ENCODE peak calls at places on chromosomes 1 and 21, in seven cellular contexts. M, T, H, V, E, J and Q are unnamed samples.

GRCh38 chr1:17668638-17669175 is 86.4 kb upstream of the ACTL8 start:
- DNase-seq in E (no peak), H (no peak), J (no peak), T (no peak), V (no peak), M (no peak), Q (no peak)

GRCh38 chr21:29264721-29265120 is 34.0 kb upstream of the BACH1 start:
- DNase-seq in V (no peak), J (no peak), E (no peak), T (no peak), M (no peak), H (no peak), Q (no peak)

GRCh38 chr1:110829955-110830553 is 42.9 kb upstream of the CD53 start:
- DNase-seq in H (peak), V (peak), J (no peak), T (peak), M (peak), E (no peak), Q (peak)

GRCh38 chr21:16536661-16537359 is 807.0 kb downstream of the USP25 start:
- DNase-seq in E (no peak), M (no peak), V (no peak), H (no peak), J (no peak), T (no peak), Q (no peak)

GRCh38 chr1:14487671-14488070 is 110.8 kb upstream of the KAZN start:
- DNase-seq in V (no peak), E (no peak), H (no peak), T (no peak), J (no peak), M (no peak), Q (no peak)

GRCh38 chr1:77664923-77665516 is 17.4 kb downstream of the ZZZ3 start:
- DNase-seq in J (no peak), T (no peak), E (no peak), V (no peak), H (no peak), M (no peak), Q (no peak)

GRCh38 chr1:28663871-28664470 is 4.6 kb upstream of the GMEB1 start:
- DNase-seq in T (peak), V (no peak), M (no peak), E (no peak), H (no peak), J (no peak), Q (no peak)

GRCh38 chr1:179955318-179955638 is 668 bp downstream of the CEP350 start:
- DNase-seq in M (no peak), H (no peak), J (peak), T (no peak), V (no peak), E (no peak), Q (no peak)

GRCh38 chr1:55694297-55694696 is 479.1 kb upstream of the USP24 start:
- DNase-seq in E (no peak), J (no peak), T (no peak), H (no peak), V (no peak), M (no peak), Q (no peak)

GRCh38 chr1:11784993-11785769 is 20.6 kb downstream of the MTHFR start:
- DNase-seq in H (peak), M (peak), E (no peak), T (peak), J (peak), V (peak), Q (peak)

GRCh38 chr1:117656202-117656641 is 50.4 kb downstream of the TENT5C start:
- DNase-seq in H (peak), T (no peak), M (no peak), J (no peak), V (peak), E (no peak), Q (peak)

GRCh38 chr1:232186936-232187335 is 443.0 kb downstream of the SIPA1L2 start:
- DNase-seq in E (peak), H (no peak), M (no peak), J (no peak), V (no peak), T (peak), Q (no peak)

GRCh38 chr1:91761303-91761721 is 124.6 kb downstream of the TGFBR3 start:
- DNase-seq in H (no peak), E (no peak), M (no peak), V (no peak), J (no peak), T (no peak), Q (no peak)

GRCh38 chr1:239909894-239910293 is 181.8 kb upstream of the FMN2 start:
- DNase-seq in M (no peak), E (no peak), H (no peak), V (no peak), J (peak), T (no peak), Q (no peak)

GRCh38 chr1:192905049-192905448 is 96.2 kb downstream of the RGS2 start:
- DNase-seq in T (no peak), V (no peak), M (no peak), J (no peak), E (no peak), H (no peak), Q (no peak)

GRCh38 chr1:241641748-241642592 is 1.8 kb upstream of the CHML start:
- DNase-seq in J (no peak), M (no peak), H (no peak), T (no peak), E (no peak), V (no peak), Q (no peak)

GRCh38 chr1:162633327-162633762 is 1.1 kb downstream of the DDR2 start:
- DNase-seq in T (peak), E (no peak), V (peak), J (no peak), M (no peak), H (peak), Q (peak)

GRCh38 chr21:43994646-43995045 is 17.5 kb upstream of the TRAPPC10 start:
- DNase-seq in V (no peak), T (no peak), M (no peak), J (no peak), E (no peak), H (no peak), Q (no peak)

GRCh38 chr1:96080925-96081324 is 640.7 kb upstream of the PTBP2 start:
- DNase-seq in J (no peak), H (no peak), V (no peak), T (peak), E (no peak), M (no peak), Q (no peak)

GRCh38 chr1:90381598-90381997 is 335.5 kb downstream of the BARHL2 start:
- DNase-seq in V (no peak), M (no peak), J (no peak), T (no peak), H (no peak), E (no peak), Q (no peak)

GRCh38 chr1:29849038-29849750 is 612.9 kb downstream of the PTPRU start:
- DNase-seq in T (peak), M (peak), J (peak), H (peak), V (peak), E (peak), Q (peak)

GRCh38 chr1:32345289-32345827 is 9.3 kb upstream of the MARCKSL1 start:
- DNase-seq in E (no peak), T (no peak), H (no peak), V (no peak), J (no peak), M (no peak), Q (no peak)

GRCh38 chr1:37660646-37661045 is 26.0 kb upstream of the RSPO1 start:
- DNase-seq in J (no peak), H (no peak), E (no peak), V (no peak), M (no peak), T (peak), Q (no peak)

GRCh38 chr1:48495911-48496310 is 23.9 kb upstream of the SPATA6 start:
- DNase-seq in J (no peak), H (no peak), V (no peak), E (no peak), T (no peak), M (no peak), Q (no peak)

GRCh38 chr1:171922999-171923398 is 81.7 kb downstream of the DNM3 start:
- DNase-seq in E (no peak), J (no peak), H (no peak), V (no peak), T (no peak), M (no peak), Q (no peak)

GRCh38 chr1:248704556-248704955 is 2.0 kb upstream of the OR14I1 start:
- DNase-seq in M (no peak), E (no peak), H (no peak), J (no peak), T (no peak), V (no peak), Q (no peak)

GRCh38 chr1:107277022-107277421 is 136.2 kb downstream of the NTNG1 start:
- DNase-seq in T (peak), M (peak), E (no peak), H (no peak), V (peak), J (peak), Q (no peak)

GRCh38 chr1:23585321-23586022 is 26.2 kb upstream of the ID3 start:
- DNase-seq in M (no peak), V (no peak), J (no peak), H (no peak), E (no peak), T (no peak), Q (no peak)

GRCh38 chr1:46474580-46474979 is 15.1 kb upstream of the DMBX1 start:
- DNase-seq in J (no peak), V (no peak), T (no peak), H (no peak), E (no peak), M (no peak), Q (no peak)

GRCh38 chr1:15953294-15953771 is 22.6 kb downstream of the ZBTB17 start:
- DNase-seq in E (no peak), H (no peak), V (no peak), J (no peak), M (no peak), T (no peak), Q (no peak)

GRCh38 chr1:33004628-33005027 is 32.1 kb downstream of the AK2 start:
- DNase-seq in V (no peak), J (no peak), T (no peak), M (no peak), H (no peak), E (no peak), Q (no peak)

GRCh38 chr1:160834945-160835565 is 27.6 kb downstream of the CD244 start:
- DNase-seq in V (peak), M (no peak), H (peak), T (peak), E (peak), J (peak), Q (peak)

GRCh38 chr1:55039342-55040082 is at the start of gene PCSK9:
- DNase-seq in E (no peak), T (peak), M (peak), V (no peak), H (no peak), J (no peak), Q (no peak)

GRCh38 chr1:31705080-31705866 is 1.5 kb upstream of the COL16A1 start:
- DNase-seq in E (peak), M (peak), H (peak), J (peak), V (peak), T (peak), Q (peak)

GRCh38 chr1:57258616-57259330 is 165.1 kb downstream of the DAB1 start:
- DNase-seq in V (no peak), J (no peak), H (no peak), M (no peak), T (no peak), E (no peak), Q (no peak)

GRCh38 chr1:29062157-29062942 is 61.4 kb downstream of the TMEM200B start:
- DNase-seq in M (no peak), J (no peak), H (no peak), T (no peak), V (no peak), E (no peak), Q (no peak)

GRCh38 chr1:58548381-58548780 is 1.9 kb upstream of the OMA1 start:
- DNase-seq in T (no peak), H (no peak), M (no peak), V (no peak), E (no peak), J (no peak), Q (no peak)

GRCh38 chr1:112744019-112744578 is 29.0 kb upstream of the PPM1J start:
- DNase-seq in E (no peak), V (no peak), T (peak), J (no peak), H (no peak), M (peak), Q (no peak)

GRCh38 chr1:156948708-156949107 is 28.3 kb downstream of the LRRC71 start:
- DNase-seq in V (no peak), E (no peak), M (peak), T (peak), J (no peak), H (no peak), Q (no peak)

GRCh38 chr21:31877558-31877957 is 4.7 kb downstream of the HUNK start:
- DNase-seq in H (no peak), M (no peak), E (no peak), J (no peak), T (no peak), V (no peak), Q (no peak)

GRCh38 chr1:214319930-214320329 is 39.0 kb downstream of the SMYD2 start:
- DNase-seq in H (no peak), T (no peak), M (no peak), J (no peak), V (no peak), E (no peak), Q (no peak)
- TF ChIP-seq CTCF in H (no peak), T (no peak), M (no peak), J (no peak), V (peak), E (no peak), Q (no peak)

GRCh38 chr1:116232989-116233514 is 121.9 kb downstream of the MAB21L3 start:
- DNase-seq in T (no peak), E (no peak), H (peak), V (no peak), M (no peak), J (no peak), Q (no peak)
- TF ChIP-seq CTCF in T (no peak), E (no peak), H (no peak), V (no peak), M (no peak), J (no peak), Q (no peak)

GRCh38 chr1:220747426-220748090 is 564 bp upstream of the MTARC2 start:
- DNase-seq in J (no peak), H (no peak), T (peak), M (no peak), E (no peak), V (no peak), Q (no peak)
- TF ChIP-seq CTCF in J (no peak), H (no peak), T (no peak), M (no peak), E (no peak), V (no peak), Q (no peak)

DNA sequence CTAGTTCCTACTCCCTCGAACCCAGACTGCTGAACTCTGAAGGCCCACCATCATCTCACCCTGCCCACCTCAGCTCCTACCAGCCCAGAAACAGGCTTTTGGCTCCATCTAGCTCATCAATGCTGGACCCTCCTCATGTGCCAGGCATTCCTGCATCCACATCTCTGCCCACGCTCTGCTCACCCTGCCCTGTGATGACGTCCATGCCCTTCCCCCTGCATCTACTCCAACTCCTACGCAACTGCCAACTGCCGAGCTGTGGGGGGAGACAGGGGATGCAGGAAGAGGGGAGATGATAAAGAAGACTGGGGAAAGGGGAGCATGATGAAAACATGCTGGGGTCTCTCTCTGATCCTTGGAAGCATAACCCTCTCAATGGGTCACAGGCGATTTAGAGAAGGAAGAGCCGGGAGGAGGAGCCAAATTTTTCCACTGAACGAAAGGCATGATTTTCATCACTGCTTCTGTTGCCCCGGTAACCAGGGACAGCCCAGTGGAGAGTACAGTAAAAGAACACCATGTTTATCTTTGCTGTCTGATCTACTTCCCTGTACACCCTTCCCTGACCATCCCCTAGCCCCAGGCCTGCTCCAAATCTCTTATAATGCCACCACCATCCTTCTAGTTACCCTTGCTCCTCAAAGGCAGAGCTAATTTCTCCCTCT is 44.3 kb downstream of the CD34 start:
- DNase-seq in J (peak), E (peak), H (no peak), T (no peak), M (no peak), V (no peak), Q (no peak)
- TF ChIP-seq CTCF in J (no peak), E (no peak), H (no peak), T (no peak), M (no peak), V (no peak), Q (no peak)